ENCODE peak calls at places on chromosome 9, in eight cellular contexts. G is M059J; B is NCI-H2081 treated with DMSO at 0.1 percent for 48 hours; I is head of caudate nucleus; U is stimulated activated naive CD8-positive, alpha-beta T cell treated with anti-CD3 and anti-CD28 coated beads, Interleukin-15, Interleukin-2, amounts not matched to agents 100 U/mL and 50 U/mL, for 24 hours; Y is glomerular endothelial cell; A is EL; M is ELF-1. N is an unnamed sample.

GRCh38 chr9:23556459-23556858 is 269.6 kb downstream of the ELAVL2 start:
- DNase-seq in G (peak; percentile 89), B (no peak), I (no peak), U (no peak), Y (no peak), A (no peak), M (peak; percentile 3), N (no peak)

GRCh38 chr9:90287567-90288274 is 354.9 kb downstream of the DIRAS2 start:
- DNase-seq in G (peak; percentile 5), B (no peak), I (no peak), U (no peak), Y (no peak), A (no peak), M (peak; percentile 54), N (no peak)

GRCh38 chr9:113659740-113660139 is 196.2 kb downstream of the RGS3 start:
- DNase-seq in G (no peak), B (no peak), I (no peak), U (no peak), Y (no peak), A (no peak), M (no peak), N (no peak)

GRCh38 chr9:18233776-18234445 is 240.0 kb upstream of the ADAMTSL1 start:
- DNase-seq in G (no peak), B (no peak), I (no peak), U (no peak), Y (no peak), A (no peak), M (no peak), N (no peak)

GRCh38 chr9:33263936-33264472 is 504 bp downstream of the BAG1 start:
- DNase-seq in G (peak; percentile 42), B (no peak), I (peak; percentile 43), U (peak; percentile 57), Y (no peak), A (peak; percentile 39), M (no peak), N (no peak)

GRCh38 chr9:20022410-20022809 is 233.6 kb upstream of the SLC24A2 start:
- DNase-seq in G (peak; percentile 59), B (no peak), I (no peak), U (no peak), Y (no peak), A (peak; percentile 30), M (no peak), N (no peak)

GRCh38 chr9:133525677-133526076 is 918 bp upstream of the MYMK start:
- DNase-seq in G (no peak), B (no peak), I (no peak), U (no peak), Y (no peak), A (no peak), M (no peak), N (no peak)

GRCh38 chr9:4147476-4148214 is 152.2 kb downstream of the GLIS3 start:
- DNase-seq in G (no peak), B (no peak), I (no peak), U (no peak), Y (no peak), A (no peak), M (no peak), N (no peak)

GRCh38 chr9:10003047-10003446 is 609.8 kb downstream of the PTPRD start:
- DNase-seq in G (no peak), B (no peak), I (no peak), U (no peak), Y (no peak), A (no peak), M (no peak), N (no peak)

GRCh38 chr9:131140550-131140949 is 15.2 kb downstream of the NUP214 start:
- DNase-seq in G (no peak), B (no peak), I (no peak), U (no peak), Y (no peak), A (no peak), M (no peak), N (no peak)

GRCh38 chr9:135948873-135949665 is 12.1 kb downstream of the UBAC1 start:
- DNase-seq in G (no peak), B (no peak), I (no peak), U (no peak), Y (no peak), A (no peak), M (no peak), N (no peak)

GRCh38 chr9:34629492-34629809 is 585 bp upstream of the ARID3C start:
- DNase-seq in G (no peak), B (no peak), I (no peak), U (no peak), Y (no peak), A (no peak), M (no peak), N (no peak)

GRCh38 chr9:124658165-124659017 is 112.7 kb downstream of the NR6A1 start:
- DNase-seq in G (peak; percentile 99), B (peak; percentile 95), I (peak; percentile 61), U (peak; percentile 56), Y (peak; percentile 89), A (peak; percentile 97), M (peak; percentile 94), N (peak; percentile 29)

N was measured in T1000.